ENCODE peak calls at places on chromosomes 2 and 18, in ten cellular contexts. J is psoas muscle; K is lower lobe of right lung; M is K562; Q is SK-N-SH; T is ovary; V is hepatocyte; U is A549; B is body of pancreas; P is effector memory CD4-positive, alpha-beta T cell. N is an unnamed sample.
A peak's percentile ranks its signal among the peaks of the same experiment; 100 is the strongest.

GRCh38 chr2:213149332-213149875 is 2.0 kb downstream of the IKZF2 start:
- DNase-seq in J (no peak), K (no peak), M (no peak), Q (no peak), T (no peak), V (no peak), U (no peak), B (no peak), P (no peak), N (no peak)

GRCh38 chr2:100137318-100137717 is 5.1 kb downstream of the AFF3 start:
- DNase-seq in J (no peak), K (no peak), M (no peak), Q (peak; percentile 21), T (no peak), V (no peak), U (no peak), B (no peak), P (no peak), N (no peak)

GRCh38 chr2:201515573-201516246 is 64.2 kb downstream of the STRADB start:
- DNase-seq in J (no peak), K (no peak), M (no peak), Q (no peak), T (no peak), V (no peak), U (no peak), B (no peak), P (no peak), N (no peak)

GRCh38 chr2:175815537-175815936 is 186.5 kb downstream of the LNPK start:
- DNase-seq in J (no peak), K (no peak), M (no peak), Q (no peak), T (no peak), V (no peak), U (no peak), B (no peak), P (no peak), N (no peak)

GRCh38 chr2:2757764-2758163 is 426.7 kb upstream of the MYT1L start:
- DNase-seq in J (no peak), K (no peak), M (no peak), Q (no peak), T (no peak), V (no peak), U (no peak), B (no peak), P (no peak), N (no peak)

GRCh38 chr2:112737544-112738232 is 16.9 kb downstream of the NT5DC4 start:
- DNase-seq in J (no peak), K (no peak), M (no peak), Q (no peak), T (no peak), V (no peak), U (no peak), B (no peak), P (no peak), N (no peak)

GRCh38 chr18:62386091-62386490 is 61.0 kb downstream of the TNFRSF11A start:
- DNase-seq in J (no peak), K (no peak), M (no peak), Q (no peak), T (no peak), V (no peak), U (no peak), B (no peak), P (no peak), N (no peak)

GRCh38 chr2:217710218-217710565 is 292.6 kb downstream of the TNS1 start:
- DNase-seq in J (no peak), K (no peak), M (no peak), Q (no peak), T (no peak), V (no peak), U (no peak), B (no peak), P (no peak), N (no peak)

GRCh38 chr18:9070212-9070611 is 32.3 kb upstream of the NDUFV2 start:
- DNase-seq in J (no peak), K (no peak), M (no peak), Q (no peak), T (no peak), V (no peak), U (no peak), B (no peak), P (no peak), N (no peak)

GRCh38 chr18:9067823-9068222 is 34.7 kb upstream of the NDUFV2 start:
- DNase-seq in J (no peak), K (no peak), M (no peak), Q (no peak), T (no peak), V (no peak), U (no peak), B (no peak), P (no peak), N (no peak)

GRCh38 chr18:9066817-9067306 is 35.6 kb upstream of the NDUFV2 start:
- DNase-seq in J (no peak), K (no peak), M (no peak), Q (no peak), T (no peak), V (no peak), U (no peak), B (no peak), P (no peak), N (peak; percentile 59)

GRCh38 chr18:9069482-9070059 is 32.9 kb upstream of the NDUFV2 start:
- DNase-seq in J (no peak), K (no peak), M (no peak), Q (no peak), T (no peak), V (no peak), U (no peak), B (no peak), P (no peak), N (no peak)

DNA sequence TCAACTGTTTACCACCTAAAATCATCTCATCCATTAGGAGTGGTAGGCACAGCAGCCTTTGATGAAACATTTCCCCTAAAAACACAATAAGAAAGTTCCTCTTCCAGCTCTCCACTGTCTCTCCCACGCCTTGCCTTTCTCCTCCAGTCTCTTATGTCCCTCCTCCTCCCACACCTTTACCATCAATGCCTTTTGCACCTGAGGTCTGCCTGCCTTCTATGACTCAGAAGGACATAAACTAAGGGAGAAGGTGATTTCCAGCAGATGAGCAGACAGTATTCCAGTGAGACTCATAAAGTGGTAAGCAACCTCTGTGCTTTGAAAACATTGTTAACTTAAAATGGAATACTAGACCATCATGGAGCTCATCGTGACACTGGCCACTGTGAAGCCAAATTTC is 34.2 kb upstream of the NDUFV2 start:
- DNase-seq in J (no peak), K (no peak), M (no peak), Q (no peak), T (no peak), V (peak; percentile 52), U (no peak), B (no peak), P (no peak), N (no peak)
- H3K4me1 ChIP-seq in J (peaks cover 12% of the 10 kb centered on the region), K (peaks cover 10% of the 10 kb centered on the region), M (peaks cover 9% of the 10 kb centered on the region), Q (no peaks in the 10 kb centered on the region), T (no peaks in the 10 kb centered on the region), V (no peaks in the 10 kb centered on the region), U (peaks cover 4% of the 10 kb centered on the region), B (peaks cover 2% of the 10 kb centered on the region), P (peaks cover 3% of the 10 kb centered on the region), N (no peaks in the 10 kb centered on the region)

GRCh38 chr2:207156045-207156444 is 9.7 kb downstream of the KLF7 start:
- DNase-seq in J (no peak), K (no peak), M (no peak), Q (no peak), T (no peak), V (no peak), U (no peak), B (no peak), P (no peak), N (no peak)

GRCh38 chr2:207157162-207157481 is 8.6 kb downstream of the KLF7 start:
- DNase-seq in J (no peak), K (no peak), M (no peak), Q (no peak), T (no peak), V (no peak), U (no peak), B (no peak), P (no peak), N (no peak)

GRCh38 chr2:207155516-207155915 is 10.2 kb downstream of the KLF7 start:
- DNase-seq in J (no peak), K (no peak), M (no peak), Q (no peak), T (no peak), V (no peak), U (no peak), B (no peak), P (no peak), N (no peak)

GRCh38 chr2:207157727-207158126 is 8.0 kb downstream of the KLF7 start:
- DNase-seq in J (no peak), K (no peak), M (no peak), Q (no peak), T (no peak), V (no peak), U (no peak), B (no peak), P (no peak), N (no peak)

GRCh38 chr2:207156451-207157161 is 9.1 kb downstream of the KLF7 start:
- DNase-seq in J (no peak), K (no peak), M (no peak), Q (no peak), T (no peak), V (no peak), U (no peak), B (no peak), P (no peak), N (no peak)
- H3K4me1 ChIP-seq in J (peaks cover 35% of the 10 kb centered on the region), K (peaks cover 95% of the 10 kb centered on the region), M (no peaks in the 10 kb centered on the region), Q (peaks cover 72% of the 10 kb centered on the region), T (peaks cover 25% of the 10 kb centered on the region), V (no peaks in the 10 kb centered on the region), U (peaks cover 99% of the 10 kb centered on the region), B (no peaks in the 10 kb centered on the region), P (peaks cover 22% of the 10 kb centered on the region), N (no peaks in the 10 kb centered on the region)

DNA sequence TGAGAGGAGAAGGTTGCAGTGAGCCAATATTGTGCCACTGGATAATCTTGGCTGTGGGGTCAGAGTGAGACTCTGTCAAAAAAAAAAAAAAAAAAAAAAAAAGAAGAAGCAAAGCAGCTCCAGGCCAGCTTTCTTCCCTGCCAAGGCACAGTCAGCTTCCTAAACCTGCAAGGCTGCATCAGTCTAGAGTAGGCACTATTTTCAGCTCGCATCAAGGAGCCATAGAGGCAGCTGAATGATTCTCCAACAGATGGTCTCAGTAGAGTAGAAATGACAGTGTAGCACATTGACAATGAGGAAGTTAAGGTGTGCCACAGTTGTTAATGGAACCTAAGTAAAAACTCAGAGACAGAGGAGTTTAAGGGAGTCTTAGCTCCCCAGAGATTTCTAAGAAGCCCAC is 35.6 kb downstream of the BMP10 start:
- DNase-seq in J (no peak), K (no peak), M (no peak), Q (no peak), T (no peak), V (no peak), U (no peak), B (no peak), P (no peak), N (no peak)
- H3K4me1 ChIP-seq in J (peaks cover 11% of the 10 kb centered on the region), K (peaks cover 45% of the 10 kb centered on the region), M (peaks cover 42% of the 10 kb centered on the region), Q (no peaks in the 10 kb centered on the region), T (peaks cover 6% of the 10 kb centered on the region), V (no peaks in the 10 kb centered on the region), U (peaks cover 12% of the 10 kb centered on the region), B (peaks cover 18% of the 10 kb centered on the region), P (peaks cover 19% of the 10 kb centered on the region), N (peaks cover 15% of the 10 kb centered on the region)

DNA sequence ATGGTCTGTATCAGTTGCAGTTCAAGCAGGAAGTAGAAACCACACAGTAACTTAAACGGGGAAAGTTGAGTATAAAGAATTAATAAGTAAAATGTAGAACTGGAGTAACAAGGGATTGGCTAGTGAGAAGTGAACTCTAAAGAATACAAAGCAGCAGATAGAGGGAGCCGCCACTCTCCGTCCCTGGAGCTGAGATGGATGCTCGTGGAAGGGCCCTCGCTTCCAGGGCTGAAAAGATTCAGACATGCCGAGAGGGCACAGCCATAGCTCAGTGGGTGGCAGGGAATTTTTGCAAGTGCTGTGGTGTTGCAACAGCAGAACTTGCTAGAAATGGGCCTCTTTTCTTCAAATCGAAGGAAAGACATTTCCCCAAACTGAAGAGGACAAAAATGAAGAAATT is 155.8 kb downstream of the COL6A3 start:
- DNase-seq in J (no peak), K (no peak), M (no peak), Q (no peak), T (peak; percentile 48), V (no peak), U (no peak), B (no peak), P (no peak), N (no peak)
- H3K4me1 ChIP-seq in J (peaks cover 7% of the 10 kb centered on the region), K (peaks cover 26% of the 10 kb centered on the region), M (no peaks in the 10 kb centered on the region), Q (no peaks in the 10 kb centered on the region), T (peaks cover 16% of the 10 kb centered on the region), V (peaks cover 32% of the 10 kb centered on the region), U (peaks cover 41% of the 10 kb centered on the region), B (no peaks in the 10 kb centered on the region), P (no peaks in the 10 kb centered on the region), N (no peaks in the 10 kb centered on the region)